ENCODE peak calls at places on chromosomes 7 and 10, in five cellular contexts. One of them, this sample, is unnamed.

GRCh38 chr10:100133801-100134200 is 52.0 kb downstream of the ERLIN1 start:
- DNase-seq in stimulated activated CD8-positive, alpha-beta memory T cell treated with anti-CD3 and anti-CD28 coated beads, Interleukin-7, amount 100 ng/mL, for 24 hours: no peak
- DNase-seq in activated CD4-positive, alpha-beta T cell treated with anti-CD3 and anti-CD28 coated beads for 24 hours: no peak
- DNase-seq in AG09319: no peak
- DNase-seq in lower leg skin: no peak
- DNase-seq in this sample: no peak

GRCh38 chr7:36965625-36966024 is 241.3 kb upstream of the AOAH start:
- DNase-seq in activated CD4-positive, alpha-beta T cell treated with anti-CD3 and anti-CD28 coated beads for 24 hours: no peak
- DNase-seq in AG09319: no peak
- DNase-seq in lower leg skin: no peak
- DNase-seq in stimulated activated CD8-positive, alpha-beta memory T cell treated with anti-CD3 and anti-CD28 coated beads, Interleukin-7, amount 100 ng/mL, for 24 hours: no peak
- DNase-seq in this sample: no peak

GRCh38 chr10:124417846-124418725 is 637 bp downstream of the OAT start:
- DNase-seq in lower leg skin: peak; percentile 90
- DNase-seq in stimulated activated CD8-positive, alpha-beta memory T cell treated with anti-CD3 and anti-CD28 coated beads, Interleukin-7, amount 100 ng/mL, for 24 hours: peak; percentile 1
- DNase-seq in activated CD4-positive, alpha-beta T cell treated with anti-CD3 and anti-CD28 coated beads for 24 hours: peak; percentile 2
- DNase-seq in AG09319: peak; percentile 24
- DNase-seq in this sample: peak; percentile 42

GRCh38 chr7:68485253-68485914 is 1112.9 kb upstream of the AUTS2 start:
- DNase-seq in AG09319: no peak
- DNase-seq in activated CD4-positive, alpha-beta T cell treated with anti-CD3 and anti-CD28 coated beads for 24 hours: no peak
- DNase-seq in lower leg skin: no peak
- DNase-seq in stimulated activated CD8-positive, alpha-beta memory T cell treated with anti-CD3 and anti-CD28 coated beads, Interleukin-7, amount 100 ng/mL, for 24 hours: no peak
- DNase-seq in this sample: no peak

GRCh38 chr10:70477661-70478162 is 855 bp upstream of the PALD1 start:
- DNase-seq in activated CD4-positive, alpha-beta T cell treated with anti-CD3 and anti-CD28 coated beads for 24 hours: peak; percentile 57
- DNase-seq in stimulated activated CD8-positive, alpha-beta memory T cell treated with anti-CD3 and anti-CD28 coated beads, Interleukin-7, amount 100 ng/mL, for 24 hours: peak; percentile 35
- DNase-seq in AG09319: no peak
- DNase-seq in lower leg skin: no peak
- DNase-seq in this sample: peak; percentile 68

GRCh38 chr7:128791121-128791967 is 424 bp upstream of the CCDC136 start:
- DNase-seq in activated CD4-positive, alpha-beta T cell treated with anti-CD3 and anti-CD28 coated beads for 24 hours: peak; percentile 55
- DNase-seq in lower leg skin: peak; percentile 94
- DNase-seq in stimulated activated CD8-positive, alpha-beta memory T cell treated with anti-CD3 and anti-CD28 coated beads, Interleukin-7, amount 100 ng/mL, for 24 hours: peak; percentile 48
- DNase-seq in AG09319: peak; percentile 16
- DNase-seq in this sample: peak; percentile 64

GRCh38 chr7:11458736-11459483 is 373.1 kb downstream of the THSD7A start:
- DNase-seq in lower leg skin: no peak
- DNase-seq in activated CD4-positive, alpha-beta T cell treated with anti-CD3 and anti-CD28 coated beads for 24 hours: no peak
- DNase-seq in stimulated activated CD8-positive, alpha-beta memory T cell treated with anti-CD3 and anti-CD28 coated beads, Interleukin-7, amount 100 ng/mL, for 24 hours: no peak
- DNase-seq in AG09319: peak; percentile 49
- DNase-seq in this sample: no peak

GRCh38 chr7:44275829-44276570 is 49.4 kb downstream of the CAMK2B start:
- DNase-seq in activated CD4-positive, alpha-beta T cell treated with anti-CD3 and anti-CD28 coated beads for 24 hours: no peak
- DNase-seq in lower leg skin: no peak
- DNase-seq in AG09319: no peak
- DNase-seq in stimulated activated CD8-positive, alpha-beta memory T cell treated with anti-CD3 and anti-CD28 coated beads, Interleukin-7, amount 100 ng/mL, for 24 hours: no peak
- DNase-seq in this sample: no peak

This sample was measured in stimulated activated effector memory CD8-positive, alpha-beta T cell treated with anti-CD3 and anti-CD28 coated beads, Interleukin-12 subunit alpha, Interleukin-12 subunit beta, amount 100 ng/mL, for 72 hours.